ENCODE peak calls at places on chromosomes 13 and 19, in six cellular contexts. One of them, this sample, is unnamed.

GRCh38 chr19:1647664-1648155 is 4.7 kb downstream of the TCF3 start:
- DNase-seq in fibroblast of the aortic adventitia: no peak
- DNase-seq in gastrocnemius medialis: no peak
- DNase-seq in stimulated activated CD4-positive, alpha-beta T cell treated with anti-CD3 and anti-CD28 coated beads, Interleukin-2, amount 100 ng/mL, for 48 hours: no peak
- DNase-seq in foreskin fibroblast: no peak
- DNase-seq in SHP77: no peak
- DNase-seq in this sample: no peak

GRCh38 chr19:46294475-46294874 is 2.4 kb upstream of the HIF3A start:
- DNase-seq in fibroblast of the aortic adventitia: no peak
- DNase-seq in gastrocnemius medialis: no peak
- DNase-seq in stimulated activated CD4-positive, alpha-beta T cell treated with anti-CD3 and anti-CD28 coated beads, Interleukin-2, amount 100 ng/mL, for 48 hours: no peak
- DNase-seq in foreskin fibroblast: no peak
- DNase-seq in SHP77: no peak
- DNase-seq in this sample: no peak

GRCh38 chr19:45518469-45518826 is 11.2 kb downstream of the VASP start:
- DNase-seq in fibroblast of the aortic adventitia: no peak
- DNase-seq in gastrocnemius medialis: no peak
- DNase-seq in stimulated activated CD4-positive, alpha-beta T cell treated with anti-CD3 and anti-CD28 coated beads, Interleukin-2, amount 100 ng/mL, for 48 hours: no peak
- DNase-seq in foreskin fibroblast: no peak
- DNase-seq in SHP77: no peak
- DNase-seq in this sample: no peak

GRCh38 chr13:34810996-34811395 is 131.1 kb upstream of the NBEA start:
- DNase-seq in fibroblast of the aortic adventitia: no peak
- DNase-seq in gastrocnemius medialis: no peak
- DNase-seq in stimulated activated CD4-positive, alpha-beta T cell treated with anti-CD3 and anti-CD28 coated beads, Interleukin-2, amount 100 ng/mL, for 48 hours: no peak
- DNase-seq in foreskin fibroblast: no peak
- DNase-seq in SHP77: no peak
- DNase-seq in this sample: no peak

GRCh38 chr13:109595466-109595865 is 190.9 kb downstream of the IRS2 start:
- DNase-seq in fibroblast of the aortic adventitia: no peak
- DNase-seq in gastrocnemius medialis: no peak
- DNase-seq in stimulated activated CD4-positive, alpha-beta T cell treated with anti-CD3 and anti-CD28 coated beads, Interleukin-2, amount 100 ng/mL, for 48 hours: no peak
- DNase-seq in foreskin fibroblast: peak
- DNase-seq in SHP77: no peak
- DNase-seq in this sample: no peak

GRCh38 chr19:17873661-17874422 is 2.1 kb downstream of the SLC5A5 start:
- DNase-seq in fibroblast of the aortic adventitia: no peak
- DNase-seq in gastrocnemius medialis: no peak
- DNase-seq in stimulated activated CD4-positive, alpha-beta T cell treated with anti-CD3 and anti-CD28 coated beads, Interleukin-2, amount 100 ng/mL, for 48 hours: peak
- DNase-seq in foreskin fibroblast: no peak
- DNase-seq in SHP77: no peak
- DNase-seq in this sample: peak

GRCh38 chr19:6677924-6678689 is 8.1 kb upstream of the TNFSF14 start:
- DNase-seq in fibroblast of the aortic adventitia: no peak
- DNase-seq in gastrocnemius medialis: no peak
- DNase-seq in stimulated activated CD4-positive, alpha-beta T cell treated with anti-CD3 and anti-CD28 coated beads, Interleukin-2, amount 100 ng/mL, for 48 hours: peak
- DNase-seq in foreskin fibroblast: no peak
- DNase-seq in SHP77: no peak
- DNase-seq in this sample: peak

GRCh38 chr13:42728507-42729180 is 52.7 kb upstream of the FAM216B start:
- DNase-seq in fibroblast of the aortic adventitia: no peak
- DNase-seq in gastrocnemius medialis: no peak
- DNase-seq in stimulated activated CD4-positive, alpha-beta T cell treated with anti-CD3 and anti-CD28 coated beads, Interleukin-2, amount 100 ng/mL, for 48 hours: no peak
- DNase-seq in foreskin fibroblast: no peak
- DNase-seq in SHP77: no peak
- DNase-seq in this sample: no peak

GRCh38 chr13:75393839-75394238 is 88.1 kb downstream of the TBC1D4 start:
- DNase-seq in fibroblast of the aortic adventitia: no peak
- DNase-seq in gastrocnemius medialis: no peak
- DNase-seq in stimulated activated CD4-positive, alpha-beta T cell treated with anti-CD3 and anti-CD28 coated beads, Interleukin-2, amount 100 ng/mL, for 48 hours: no peak
- DNase-seq in foreskin fibroblast: no peak
- DNase-seq in SHP77: no peak
- DNase-seq in this sample: no peak

GRCh38 chr13:89609318-89609717 is 1738.2 kb upstream of the MIR17HG start:
- DNase-seq in fibroblast of the aortic adventitia: no peak
- DNase-seq in gastrocnemius medialis: no peak
- DNase-seq in stimulated activated CD4-positive, alpha-beta T cell treated with anti-CD3 and anti-CD28 coated beads, Interleukin-2, amount 100 ng/mL, for 48 hours: no peak
- DNase-seq in foreskin fibroblast: no peak
- DNase-seq in SHP77: no peak
- DNase-seq in this sample: no peak

GRCh38 chr19:44002212-44002565 is 568 bp upstream of the ZNF230 start:
- DNase-seq in fibroblast of the aortic adventitia: peak
- DNase-seq in gastrocnemius medialis: no peak
- DNase-seq in stimulated activated CD4-positive, alpha-beta T cell treated with anti-CD3 and anti-CD28 coated beads, Interleukin-2, amount 100 ng/mL, for 48 hours: no peak
- DNase-seq in foreskin fibroblast: no peak
- DNase-seq in SHP77: no peak
- DNase-seq in this sample: no peak

GRCh38 chr19:43765109-43765876 is 10.5 kb upstream of the SMG9 start:
- DNase-seq in fibroblast of the aortic adventitia: peak
- DNase-seq in gastrocnemius medialis: no peak
- DNase-seq in stimulated activated CD4-positive, alpha-beta T cell treated with anti-CD3 and anti-CD28 coated beads, Interleukin-2, amount 100 ng/mL, for 48 hours: peak
- DNase-seq in foreskin fibroblast: peak
- DNase-seq in SHP77: no peak
- DNase-seq in this sample: peak

GRCh38 chr19:47124937-47125668 is 5.5 kb upstream of the SAE1 start:
- DNase-seq in fibroblast of the aortic adventitia: peak
- DNase-seq in gastrocnemius medialis: no peak
- DNase-seq in stimulated activated CD4-positive, alpha-beta T cell treated with anti-CD3 and anti-CD28 coated beads, Interleukin-2, amount 100 ng/mL, for 48 hours: no peak
- DNase-seq in foreskin fibroblast: peak
- DNase-seq in SHP77: peak
- DNase-seq in this sample: no peak

GRCh38 chr19:48510421-48511268 is 990 bp downstream of the LMTK3 start:
- DNase-seq in fibroblast of the aortic adventitia: peak
- DNase-seq in gastrocnemius medialis: peak
- DNase-seq in stimulated activated CD4-positive, alpha-beta T cell treated with anti-CD3 and anti-CD28 coated beads, Interleukin-2, amount 100 ng/mL, for 48 hours: peak
- DNase-seq in foreskin fibroblast: no peak
- DNase-seq in SHP77: peak
- DNase-seq in this sample: peak

GRCh38 chr13:99392126-99392805 is 85.1 kb upstream of the GPR183 start:
- DNase-seq in fibroblast of the aortic adventitia: no peak
- DNase-seq in gastrocnemius medialis: no peak
- DNase-seq in stimulated activated CD4-positive, alpha-beta T cell treated with anti-CD3 and anti-CD28 coated beads, Interleukin-2, amount 100 ng/mL, for 48 hours: no peak
- DNase-seq in foreskin fibroblast: no peak
- DNase-seq in SHP77: no peak
- DNase-seq in this sample: no peak

GRCh38 chr19:35560271-35560670 is 3.2 kb downstream of the ATP4A start:
- DNase-seq in fibroblast of the aortic adventitia: no peak
- DNase-seq in gastrocnemius medialis: no peak
- DNase-seq in stimulated activated CD4-positive, alpha-beta T cell treated with anti-CD3 and anti-CD28 coated beads, Interleukin-2, amount 100 ng/mL, for 48 hours: no peak
- DNase-seq in foreskin fibroblast: no peak
- DNase-seq in SHP77: no peak
- DNase-seq in this sample: no peak

GRCh38 chr19:50921391-50922315 is 10.5 kb upstream of the KLK4 start:
- DNase-seq in fibroblast of the aortic adventitia: peak
- DNase-seq in gastrocnemius medialis: no peak
- DNase-seq in stimulated activated CD4-positive, alpha-beta T cell treated with anti-CD3 and anti-CD28 coated beads, Interleukin-2, amount 100 ng/mL, for 48 hours: no peak
- DNase-seq in foreskin fibroblast: no peak
- DNase-seq in SHP77: no peak
- DNase-seq in this sample: no peak

GRCh38 chr19:55304279-55304978 is 20.6 kb downstream of the BRSK1 start:
- DNase-seq in fibroblast of the aortic adventitia: peak
- DNase-seq in gastrocnemius medialis: no peak
- DNase-seq in stimulated activated CD4-positive, alpha-beta T cell treated with anti-CD3 and anti-CD28 coated beads, Interleukin-2, amount 100 ng/mL, for 48 hours: no peak
- DNase-seq in foreskin fibroblast: no peak
- DNase-seq in SHP77: peak
- DNase-seq in this sample: peak